ENCODE peak calls at places on chromosomes 5 and 9, in six cellular contexts. M is hepatocyte; L is hypothalamus; S is stimulated activated CD4-positive, alpha-beta T cell treated with anti-CD3 and anti-CD28 coated beads, Interleukin-1b, Interleukin-23, amount 100 ng/mL, for 24 hours; W is left lung; E is pulmonary artery endothelial cell. N is an unnamed sample.

GRCh38 chr9:126152622-126153362 is 173.8 kb upstream of the MVB12B start:
- DNase-seq in M (no peak), L (no peak), S (no peak), W (no peak), E (no peak), N (no peak)

GRCh38 chr9:35519697-35520403 is 29.9 kb downstream of the RUSC2 start:
- DNase-seq in M (no peak), L (no peak), S (no peak), W (no peak), E (no peak), N (no peak)

GRCh38 chr5:180381428-180381827 is 28.3 kb upstream of the GFPT2 start:
- DNase-seq in M (no peak), L (no peak), S (no peak), W (peak), E (no peak), N (no peak)

GRCh38 chr9:468766-469496 is 254.3 kb downstream of the DOCK8 start:
- DNase-seq in M (no peak), L (no peak), S (no peak), W (no peak), E (no peak), N (no peak)

GRCh38 chr9:88189371-88189770 is 51.1 kb upstream of the SPATA31C2 start:
- DNase-seq in M (no peak), L (no peak), S (no peak), W (no peak), E (no peak), N (no peak)

GRCh38 chr5:139131881-139132480 is 66.2 kb downstream of the SIL1 start:
- DNase-seq in M (no peak), L (no peak), S (no peak), W (no peak), E (no peak), N (no peak)

GRCh38 chr5:146196459-146197048 is 6.9 kb upstream of the RBM27 start:
- DNase-seq in M (no peak), L (no peak), S (no peak), W (no peak), E (no peak), N (no peak)

GRCh38 chr5:178392386-178392785 is 159.8 kb upstream of the PHYKPL start:
- DNase-seq in M (no peak), L (no peak), S (no peak), W (peak), E (no peak), N (no peak)

GRCh38 chr5:95572016-95572415 is 17.1 kb downstream of the ARSK start:
- DNase-seq in M (no peak), L (no peak), S (no peak), W (no peak), E (no peak), N (no peak)

GRCh38 chr9:89428901-89429890 is 68.7 kb downstream of the SEMA4D start:
- DNase-seq in M (no peak), L (no peak), S (no peak), W (no peak), E (no peak), N (peak)

GRCh38 chr9:71766663-71767062 is 1.6 kb downstream of the CEMIP2 start:
- DNase-seq in M (peak), L (no peak), S (no peak), W (no peak), E (no peak), N (no peak)

GRCh38 chr9:109010676-109011655 is 2.3 kb downstream of the CTNNAL1 start:
- DNase-seq in M (peak), L (no peak), S (peak), W (no peak), E (peak), N (no peak)

GRCh38 chr9:126424511-126424910 is 97.9 kb downstream of the MVB12B start:
- DNase-seq in M (no peak), L (no peak), S (no peak), W (no peak), E (no peak), N (no peak)

N was measured in H1.